ENCODE peak calls at places on chromosomes 12 and 14, in seven cellular contexts. L is HepG2, Y is K562, B is lung, Z is astrocyte, K is activated B cell treated with CpG ODN at 0.5 μM for 24 hours, N is fibroblast of mammary gland. F is an unnamed sample.

GRCh38 chr12:52127683-52128450 is 48.4 kb downstream of the SMIM41 start:
- DNase-seq in N (no peak), Z (no peak), K (no peak), Y (no peak), B (no peak), L (no peak), F (no peak)

GRCh38 chr14:106790189-106791036 is 1264.0 kb downstream of the TMEM121 start:
- DNase-seq in B (peak), Z (no peak), N (no peak), K (peak), L (peak), Y (peak), F (peak)

GRCh38 chr12:42552822-42553221 is 36.7 kb downstream of the PRICKLE1 start:
- DNase-seq in Z (no peak), Y (no peak), K (no peak), B (no peak), N (no peak), L (no peak), F (no peak)

GRCh38 chr12:58942345-58942744 is 22.0 kb upstream of the LRIG3 start:
- DNase-seq in Y (no peak), N (no peak), L (no peak), Z (no peak), B (no peak), K (no peak), F (no peak)

GRCh38 chr12:52748578-52748977 is 28.6 kb downstream of the KRT76 start:
- DNase-seq in B (no peak), Y (no peak), Z (no peak), N (no peak), K (no peak), L (no peak), F (no peak)

GRCh38 chr14:47278233-47278842 is 397.1 kb downstream of the MDGA2 start:
- DNase-seq in K (no peak), Y (peak), Z (peak), N (peak), B (peak), L (peak), F (no peak)

GRCh38 chr12:65121049-65121955 is at the start of gene WIF1:
- DNase-seq in L (no peak), K (peak), Y (no peak), Z (no peak), N (peak), B (peak), F (no peak)

GRCh38 chr12:11578461-11578993 is 70.9 kb upstream of the ETV6 start:
- DNase-seq in L (no peak), N (no peak), B (no peak), K (no peak), Z (no peak), Y (no peak), F (no peak)

GRCh38 chr12:100450726-100451125 is 22.9 kb upstream of the NR1H4 start:
- DNase-seq in B (no peak), Y (no peak), Z (no peak), L (no peak), K (no peak), N (peak), F (no peak)

GRCh38 chr14:39229222-39229543 is 4.5 kb upstream of the MIA2 start:
- DNase-seq in Y (peak), N (peak), B (no peak), K (no peak), L (no peak), Z (no peak), F (peak)

GRCh38 chr14:93778453-93778852 is 9.8 kb downstream of the PRIMA1 start:
- DNase-seq in B (no peak), N (no peak), K (no peak), Y (no peak), L (peak), Z (no peak), F (no peak)

GRCh38 chr12:63991036-63991547 is 146.6 kb downstream of the SRGAP1 start:
- DNase-seq in K (no peak), Z (peak), Y (no peak), L (no peak), B (no peak), N (no peak), F (no peak)

GRCh38 chr12:95205685-95206084 is 11.6 kb downstream of the FGD6 start:
- DNase-seq in Z (peak), B (no peak), N (peak), Y (peak), K (no peak), L (no peak), F (no peak)

GRCh38 chr12:118374126-118374725 is 1.5 kb upstream of the TAOK3 start:
- DNase-seq in B (no peak), N (no peak), L (no peak), Y (peak), K (no peak), Z (no peak), F (no peak)

GRCh38 chr14:53295985-53296582 is 143.0 kb upstream of the DDHD1 start:
- DNase-seq in B (no peak), K (no peak), L (peak), Y (peak), N (peak), Z (peak), F (no peak)

DNA sequence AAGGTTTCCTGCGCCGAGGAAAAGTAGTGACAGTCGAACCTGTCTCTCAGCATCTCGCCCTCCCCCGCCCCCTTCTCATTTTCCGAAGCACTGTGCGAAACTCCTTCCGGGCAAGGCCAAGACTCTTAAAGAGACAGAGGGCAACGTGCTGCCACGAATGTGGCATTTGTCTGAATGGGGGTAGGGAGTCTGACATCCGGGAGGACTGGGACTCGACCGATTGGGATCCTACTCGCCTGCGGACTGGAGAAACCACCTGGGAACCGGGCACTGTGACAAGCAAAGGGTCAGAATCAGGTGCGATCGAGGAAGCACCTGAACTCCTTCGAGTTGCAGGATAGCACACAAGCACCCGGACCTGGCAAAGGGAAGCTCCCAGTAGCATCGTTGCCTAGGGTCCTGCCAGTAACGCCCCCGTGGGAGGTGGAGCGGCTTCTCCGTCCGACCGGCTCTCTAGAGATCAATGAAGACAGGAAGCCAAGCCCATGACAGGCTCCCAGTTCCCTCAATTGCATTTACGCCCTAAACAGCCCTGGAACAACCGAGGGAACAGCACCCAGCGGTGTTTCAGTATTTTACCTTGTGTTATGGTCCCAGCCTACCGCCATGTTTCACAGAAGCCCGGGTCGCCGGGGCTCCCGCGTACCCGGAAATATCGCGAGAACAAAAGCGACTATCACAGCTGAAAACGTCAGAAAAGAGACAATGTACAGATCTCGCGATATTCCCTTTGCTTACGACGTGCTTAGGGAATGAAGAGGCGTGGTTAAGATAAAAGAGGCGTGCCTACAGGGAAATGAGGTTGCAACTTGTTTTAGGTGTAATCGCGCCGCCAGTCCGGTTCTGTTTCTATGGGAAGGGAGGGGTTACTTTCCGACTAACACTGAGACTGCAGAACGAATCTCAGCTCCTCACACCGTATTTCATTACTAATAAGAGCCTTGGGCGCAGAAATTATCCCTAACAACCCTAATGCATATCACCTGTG is at the start of gene ERGIC2:
- DNase-seq in L (peak), K (peak), B (peak), N (peak), Y (peak), Z (peak), F (peak)
- TF ChIP-seq CTCF in L (no peak), K (no peak), B (no peak), N (no peak), Y (peak), Z (no peak), F (no peak)

GRCh38 chr14:100165376-100165775 is 5.9 kb upstream of the DEGS2 start:
- DNase-seq in K (no peak), B (no peak), N (no peak), L (no peak), Z (no peak), Y (no peak), F (no peak)
- TF ChIP-seq CTCF in K (no peak), B (no peak), N (no peak), L (no peak), Z (no peak), Y (no peak), F (no peak)

DNA sequence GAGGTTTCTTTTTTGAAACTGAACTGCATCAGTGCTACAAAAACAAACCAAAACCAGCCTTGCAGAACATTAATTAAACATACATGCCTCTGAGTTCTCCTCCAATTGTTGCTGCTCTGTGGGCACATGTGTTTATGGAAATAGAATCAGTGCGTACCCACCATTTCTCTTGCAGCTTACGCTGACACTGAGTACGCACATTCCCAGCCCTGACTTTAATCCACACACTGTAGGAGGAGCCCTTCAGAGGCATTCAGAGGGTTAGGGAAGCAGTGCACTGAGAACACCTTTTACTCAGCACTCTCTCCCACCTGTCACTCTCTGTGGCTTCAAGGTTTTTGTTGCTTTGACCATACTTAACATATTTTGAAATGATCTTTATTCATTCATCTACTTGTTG is 250.5 kb upstream of the PWP1 start:
- DNase-seq in N (no peak), B (no peak), K (no peak), Z (no peak), Y (no peak), L (no peak), F (no peak)
- TF ChIP-seq CTCF in N (no peak), B (no peak), K (no peak), Z (no peak), Y (no peak), L (no peak), F (no peak)

GRCh38 chr12:89707992-89708792 is 446 bp downstream of the ATP2B1 start:
- DNase-seq in B (peak), L (no peak), N (no peak), Z (no peak), Y (peak), K (peak), F (peak)

GRCh38 chr12:89709994-89710872 is 1.6 kb upstream of the ATP2B1 start:
- DNase-seq in B (peak), Y (no peak), K (no peak), L (no peak), N (peak), Z (no peak), F (no peak)

GRCh38 chr12:89709157-89709993 is 737 bp upstream of the ATP2B1 start:
- DNase-seq in L (peak), Z (peak), B (peak), K (peak), Y (peak), N (peak), F (peak)

GRCh38 chr12:89707623-89707991 is 1.0 kb downstream of the ATP2B1 start:
- DNase-seq in B (no peak), K (peak), L (peak), Z (no peak), Y (peak), N (no peak), F (no peak)

DNA sequence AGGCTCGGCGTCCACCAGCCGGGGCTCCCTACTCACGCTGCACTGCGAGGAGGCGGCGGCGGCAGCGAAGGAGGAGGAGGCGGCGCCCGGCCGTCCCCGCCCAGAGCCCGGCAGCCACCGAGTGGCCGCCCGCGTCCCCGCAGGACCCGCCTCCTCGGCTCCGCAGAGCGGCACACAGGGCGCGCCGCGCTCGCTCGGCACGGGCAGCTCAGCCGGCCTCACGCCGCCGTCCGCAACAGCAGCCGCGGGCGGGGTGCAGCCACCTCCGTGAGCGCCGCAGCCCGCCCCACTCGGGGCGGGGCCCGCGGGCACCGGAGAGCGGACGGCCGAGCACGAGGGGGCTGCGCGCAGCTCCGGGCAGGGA is at the start of gene ATP2B1:
- DNase-seq in Z (peak), N (peak), Y (peak), B (peak), L (peak), K (peak), F (peak)
- TF ChIP-seq CTCF in Z (no peak), N (no peak), Y (no peak), B (no peak), L (no peak), K (no peak), F (no peak)

F was measured in natural killer cell.